ENCODE peak calls at places on chromosomes 16 and 17, in eight cellular contexts. T is esophagus squamous epithelium, B is tibial nerve, A is breast epithelium, Y is ovary, L is Peyer's patch, G is adrenal gland, X is stomach. Z is an unnamed sample.

GRCh38 chr17:44076716-44077594 is 6.4 kb downstream of the G6PC3 start:
- DNase-seq in T (no peak), A (no peak), B (no peak), X (no peak), G (no peak), L (no peak), Y (peak; percentile 24), Z (no peak)

GRCh38 chr17:78124081-78124835 is 4.3 kb downstream of the TMC6 start:
- DNase-seq in B (no peak), X (no peak), A (no peak), Y (no peak), L (no peak), G (no peak), T (no peak), Z (peak; percentile 46)

GRCh38 chr17:14351493-14351892 is 50.6 kb downstream of the HS3ST3B1 start:
- DNase-seq in Y (no peak), A (no peak), T (no peak), B (no peak), G (no peak), L (no peak), X (no peak), Z (no peak)

GRCh38 chr16:7722761-7723160 is 390.1 kb downstream of the RBFOX1 start:
- DNase-seq in L (no peak), X (no peak), T (no peak), Y (no peak), A (no peak), G (no peak), B (no peak), Z (no peak)

GRCh38 chr17:73342549-73343167 is 30.9 kb upstream of the CDC42EP4 start:
- DNase-seq in Y (no peak), A (no peak), B (no peak), L (no peak), T (no peak), G (no peak), X (no peak), Z (no peak)

GRCh38 chr16:12010388-12011251 is 34.1 kb downstream of the SNX29 start:
- DNase-seq in T (no peak), G (no peak), A (no peak), B (no peak), Y (no peak), L (no peak), X (no peak), Z (no peak)

GRCh38 chr17:72111374-72111773 is 9.4 kb upstream of the SOX9 start:
- DNase-seq in G (no peak), L (no peak), B (no peak), X (no peak), T (no peak), Y (no peak), A (no peak), Z (no peak)

GRCh38 chr17:6782244-6782643 is 6.2 kb downstream of the FBXO39 start:
- DNase-seq in Y (no peak), G (no peak), A (no peak), L (no peak), B (no peak), X (no peak), T (no peak), Z (no peak)

GRCh38 chr16:31487720-31488629 is 5.1 kb downstream of the SLC5A2 start:
- DNase-seq in Y (no peak), A (no peak), B (no peak), X (peak; percentile 75), L (peak; percentile 84), T (no peak), G (no peak), Z (peak; percentile 65)

GRCh38 chr16:50156590-50156989 is 3.5 kb downstream of the TENT4B start:
- DNase-seq in B (no peak), X (no peak), Y (no peak), T (no peak), L (no peak), G (no peak), A (no peak), Z (no peak)

GRCh38 chr16:88309174-88309904 is 73.4 kb upstream of the ZNF469 start:
- DNase-seq in X (no peak), T (no peak), Y (no peak), L (no peak), A (no peak), G (no peak), B (no peak), Z (peak; percentile 38)

GRCh38 chr17:14011740-14012405 is 57.4 kb upstream of the COX10 start:
- DNase-seq in L (no peak), Y (no peak), X (no peak), T (no peak), G (no peak), A (no peak), B (no peak), Z (peak; percentile 92)

GRCh38 chr16:11136600-11136999 is 119.4 kb downstream of the SOCS1 start:
- DNase-seq in L (no peak), X (no peak), Y (no peak), A (no peak), G (peak; percentile 49), B (no peak), T (no peak), Z (no peak)

GRCh38 chr17:77451271-77451893 is 310.6 kb downstream of the SEC14L1 start:
- DNase-seq in G (peak; percentile 70), A (peak; percentile 75), B (peak; percentile 63), L (peak; percentile 86), Y (peak; percentile 87), T (no peak), X (peak; percentile 81), Z (peak; percentile 73)

DNA sequence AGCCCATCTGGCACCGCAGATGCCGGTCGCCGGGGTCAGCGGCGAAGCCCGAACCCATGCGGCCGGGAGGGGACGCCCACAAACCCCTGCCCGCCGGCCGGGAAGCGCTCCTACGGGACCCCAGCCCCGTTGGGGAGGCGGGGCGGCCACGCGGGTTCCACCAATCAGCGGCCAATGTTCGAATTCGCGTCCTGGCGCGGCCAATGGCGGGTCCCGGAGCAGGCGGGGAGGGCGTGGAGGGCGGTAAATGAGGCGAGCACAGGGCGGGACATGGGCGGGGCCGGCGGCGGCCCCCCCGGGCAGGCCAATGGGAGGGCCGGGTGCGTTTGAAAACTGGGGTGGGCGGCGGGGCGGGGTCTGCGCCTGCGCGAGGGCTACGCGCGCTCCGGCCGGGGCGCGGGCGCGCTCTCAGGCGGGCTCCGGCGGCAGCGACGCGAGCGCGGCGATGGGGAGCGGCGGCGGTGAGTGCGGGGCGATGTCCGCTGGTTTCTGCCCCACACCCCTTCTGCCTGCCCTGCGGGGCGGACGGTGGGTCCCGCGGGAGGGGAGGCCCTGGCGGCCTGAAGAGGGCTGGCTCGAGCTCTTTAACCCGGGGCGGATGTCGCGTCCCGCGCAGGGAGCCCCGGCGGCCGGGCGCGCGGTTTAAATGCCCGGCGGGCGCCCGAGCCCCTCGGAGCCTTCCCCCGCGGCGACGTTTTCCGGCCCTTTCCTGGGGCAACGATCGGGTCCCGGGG is at the start of gene CCNF:
- DNase-seq in G (peak; percentile 95), A (peak; percentile 98), L (peak; percentile 99), Y (peak; percentile 99), T (peak; percentile 70), X (peak; percentile 98), B (peak; percentile 94), Z (peak; percentile 98)
- TF ChIP-seq POLR2A in G (peak; percentile 40), A (peak; percentile 41), L (peak; percentile 12), Y (peak; percentile 86), T (peak; percentile 23), X (no peak), B (no peak), Z (peak; percentile 52)

GRCh38 chr17:17075037-17075755 is 32.9 kb downstream of the MPRIP start:
- DNase-seq in T (no peak), A (peak; percentile 58), X (no peak), Y (peak; percentile 86), G (peak; percentile 72), B (peak; percentile 64), L (peak; percentile 29), Z (no peak)
- H3K4me1 ChIP-seq in T (peaks cover 30% of the 10 kb centered on the region), A (peaks cover 37% of the 10 kb centered on the region), X (peaks cover 95% of the 10 kb centered on the region), Y (peaks cover 27% of the 10 kb centered on the region), G (peaks cover 65% of the 10 kb centered on the region), B (peaks cover 96% of the 10 kb centered on the region), L (peaks cover 3% of the 10 kb centered on the region), Z (peaks cover 55% of the 10 kb centered on the region)

DNA sequence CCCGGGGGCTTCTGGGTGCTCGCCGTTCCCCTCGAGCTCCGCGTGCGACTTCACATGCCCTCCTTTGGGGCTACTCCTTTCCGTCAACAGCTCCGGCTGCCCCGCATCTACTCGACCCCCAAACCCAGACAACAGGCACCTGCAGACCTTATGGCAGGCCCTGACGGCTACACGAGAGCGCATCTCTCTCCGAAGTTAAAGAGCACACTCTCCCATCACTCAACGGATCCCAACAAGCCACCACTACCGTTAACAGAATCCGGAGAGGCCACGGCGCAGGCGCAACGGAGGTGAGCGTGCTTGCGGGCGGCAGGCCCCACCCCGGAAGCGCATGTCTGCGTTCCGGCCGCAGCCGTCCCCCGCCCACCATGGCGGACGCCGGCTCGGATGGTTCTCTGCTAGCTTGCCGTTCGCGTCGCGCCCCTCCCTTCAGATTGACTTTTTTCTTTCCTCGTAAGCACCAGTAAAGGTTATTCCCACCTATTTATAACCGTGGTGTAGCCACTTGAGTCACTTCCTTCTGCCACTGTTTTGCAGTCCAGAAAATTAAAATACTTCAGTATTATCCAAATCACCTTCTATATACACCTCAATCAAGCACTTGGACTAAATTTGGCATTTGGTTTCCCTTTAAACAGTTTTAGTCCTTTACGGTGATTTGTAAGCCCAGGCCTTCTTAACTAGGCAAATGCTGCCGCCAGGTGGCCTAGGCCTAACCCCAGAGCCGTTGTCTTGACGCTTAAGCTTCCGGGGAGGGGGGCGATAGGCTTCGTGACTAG is at the start of gene POLG2:
- DNase-seq in G (peak; percentile 93), B (peak; percentile 82), A (peak; percentile 87), L (peak; percentile 94), X (peak; percentile 95), Y (peak; percentile 94), T (peak; percentile 52), Z (peak; percentile 96)
- TF ChIP-seq POLR2A in G (peak; percentile 36), B (no peak), A (no peak), L (peak; percentile 59), X (no peak), Y (peak; percentile 6), T (peak; percentile 58), Z (peak; percentile 65)

GRCh38 chr16:73149329-73149728 is 101.4 kb upstream of the ZFHX3 start:
- DNase-seq in T (no peak), B (no peak), Y (no peak), X (no peak), A (no peak), G (no peak), L (no peak), Z (peak; percentile 67)

GRCh38 chr16:73154063-73154870 is 106.3 kb upstream of the ZFHX3 start:
- DNase-seq in A (no peak), L (no peak), Y (no peak), X (no peak), G (peak; percentile 65), B (no peak), T (no peak), Z (no peak)

GRCh38 chr16:73150790-73151189 is 102.9 kb upstream of the ZFHX3 start:
- DNase-seq in Y (no peak), X (no peak), T (no peak), G (no peak), A (no peak), B (no peak), L (no peak), Z (no peak)

GRCh38 chr16:73152731-73153130 is 104.8 kb upstream of the ZFHX3 start:
- DNase-seq in A (no peak), X (no peak), T (no peak), G (no peak), B (no peak), L (no peak), Y (no peak), Z (no peak)

DNA sequence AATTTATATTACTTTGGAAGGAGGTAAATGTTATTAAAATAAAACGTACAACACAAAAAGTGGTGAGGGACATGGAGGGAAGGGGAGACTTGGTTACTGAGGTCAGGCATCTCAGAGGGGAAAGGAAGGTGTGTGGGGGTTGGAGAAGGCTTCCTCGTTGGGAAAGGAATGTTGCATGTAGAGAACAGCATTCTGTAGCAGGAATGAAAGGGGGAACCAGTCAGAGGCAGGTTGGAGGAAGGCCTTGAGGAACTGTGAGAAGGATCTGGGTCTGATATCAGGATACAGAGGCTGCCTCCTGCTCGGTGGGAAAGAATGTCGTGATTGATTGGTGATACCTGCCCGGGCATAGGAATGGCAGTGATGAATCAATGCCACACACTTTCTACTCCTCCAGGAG is 103.3 kb upstream of the ZFHX3 start:
- DNase-seq in X (no peak), L (no peak), A (no peak), G (no peak), B (no peak), Y (no peak), T (no peak), Z (no peak)
- H3K4me1 ChIP-seq in X (peaks cover 6% of the 10 kb centered on the region), L (no peaks in the 10 kb centered on the region), A (no peaks in the 10 kb centered on the region), G (peaks cover 19% of the 10 kb centered on the region), B (peaks cover 25% of the 10 kb centered on the region), Y (no peaks in the 10 kb centered on the region), T (no peaks in the 10 kb centered on the region), Z (no peaks in the 10 kb centered on the region)